ENCODE peak calls at places on chromosome 2, in five cellular contexts. K is brain microvascular endothelial cell, I is GM23248, A is caudate nucleus, D is uterus. O is an unnamed sample.

GRCh38 chr2:98551316-98551715 is 57.0 kb downstream of the COA5 start:
- DNase-seq in K (no peak), I (no peak), A (no peak), D (no peak), O (no peak)

GRCh38 chr2:64525323-64525625 is 1.1 kb downstream of the AFTPH start:
- DNase-seq in K (peak), I (peak), A (no peak), D (no peak), O (peak)

GRCh38 chr2:74089816-74090745 is 57.6 kb downstream of the BOLA3 start:
- DNase-seq in K (no peak), I (no peak), A (no peak), D (no peak), O (no peak)

GRCh38 chr2:18987592-18988073 is 370.8 kb downstream of the OSR1 start:
- DNase-seq in K (peak), I (peak), A (peak), D (peak), O (no peak)

GRCh38 chr2:437772-438393 is 150.0 kb upstream of the ALKAL2 start:
- DNase-seq in K (no peak), I (no peak), A (no peak), D (no peak), O (peak)

GRCh38 chr2:208192611-208193248 is 2.9 kb upstream of the C2orf80 start:
- DNase-seq in K (no peak), I (no peak), A (no peak), D (no peak), O (no peak)

GRCh38 chr2:44751754-44752479 is 189.6 kb upstream of the SIX3 start:
- DNase-seq in K (no peak), I (no peak), A (no peak), D (no peak), O (no peak)

GRCh38 chr2:11710210-11710609 is 36.2 kb upstream of the LPIN1 start:
- DNase-seq in K (peak), I (peak), A (no peak), D (peak), O (no peak)

GRCh38 chr2:132797551-132797950 is 127.5 kb upstream of the LYPD1 start:
- DNase-seq in K (peak), I (peak), A (no peak), D (no peak), O (no peak)

GRCh38 chr2:174334781-174335604 is at the start of gene SP9:
- DNase-seq in K (no peak), I (peak), A (no peak), D (no peak), O (peak)

GRCh38 chr2:38509322-38509946 is 93.3 kb downstream of the HNRNPLL start:
- DNase-seq in K (peak), I (peak), A (no peak), D (no peak), O (no peak)
- H3K27ac ChIP-seq in K (no peak), I (no peak), A (peak), D (peak), O (no peak)

DNA sequence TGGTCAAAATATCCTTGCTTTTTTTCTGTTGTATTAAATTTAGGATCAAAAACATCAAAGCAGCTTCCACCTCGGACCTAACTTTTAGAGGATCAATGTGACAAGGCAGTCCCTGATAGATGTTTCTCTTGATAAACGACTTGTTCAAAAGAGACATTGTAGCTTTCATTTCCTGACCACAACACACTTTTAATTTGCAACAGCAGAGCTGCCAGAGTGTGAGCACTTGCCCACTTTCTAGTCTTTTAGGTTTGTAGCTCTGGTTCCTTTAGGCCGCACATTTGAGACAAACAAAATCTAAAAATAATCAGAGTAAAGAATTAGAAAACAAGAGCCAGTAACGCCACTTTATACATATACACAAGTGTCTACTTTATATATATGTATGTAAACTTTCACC is 3.1 kb downstream of the FIGN start:
- DNase-seq in K (no peak), I (peak), A (no peak), D (no peak), O (no peak)
- H3K27ac ChIP-seq in K (no peak), I (peak), A (peak), D (peak), O (no peak)

GRCh38 chr2:102433973-102434654 is 11.2 kb downstream of the IL18RAP start:
- DNase-seq in K (no peak), I (no peak), A (no peak), D (no peak), O (no peak)
- H3K27ac ChIP-seq in K (no peak), I (no peak), A (no peak), D (no peak), O (no peak)

GRCh38 chr2:121186261-121186660 is 98.7 kb downstream of the TFCP2L1 start:
- DNase-seq in K (no peak), I (no peak), A (no peak), D (no peak), O (no peak)
- H3K27ac ChIP-seq in K (no peak), I (no peak), A (no peak), D (no peak), O (no peak)

GRCh38 chr2:216343221-216343985 is 28.9 kb downstream of the MARCHF4 start:
- DNase-seq in K (peak), I (peak), A (no peak), D (no peak), O (no peak)

GRCh38 chr2:216341151-216341550 is 31.1 kb downstream of the MARCHF4 start:
- DNase-seq in K (no peak), I (peak), A (no peak), D (no peak), O (no peak)

GRCh38 chr2:216340280-216340631 is 32.0 kb downstream of the MARCHF4 start:
- DNase-seq in K (no peak), I (no peak), A (no peak), D (no peak), O (no peak)

GRCh38 chr2:216335252-216335651 is 37.0 kb downstream of the MARCHF4 start:
- DNase-seq in K (no peak), I (no peak), A (no peak), D (no peak), O (no peak)

DNA sequence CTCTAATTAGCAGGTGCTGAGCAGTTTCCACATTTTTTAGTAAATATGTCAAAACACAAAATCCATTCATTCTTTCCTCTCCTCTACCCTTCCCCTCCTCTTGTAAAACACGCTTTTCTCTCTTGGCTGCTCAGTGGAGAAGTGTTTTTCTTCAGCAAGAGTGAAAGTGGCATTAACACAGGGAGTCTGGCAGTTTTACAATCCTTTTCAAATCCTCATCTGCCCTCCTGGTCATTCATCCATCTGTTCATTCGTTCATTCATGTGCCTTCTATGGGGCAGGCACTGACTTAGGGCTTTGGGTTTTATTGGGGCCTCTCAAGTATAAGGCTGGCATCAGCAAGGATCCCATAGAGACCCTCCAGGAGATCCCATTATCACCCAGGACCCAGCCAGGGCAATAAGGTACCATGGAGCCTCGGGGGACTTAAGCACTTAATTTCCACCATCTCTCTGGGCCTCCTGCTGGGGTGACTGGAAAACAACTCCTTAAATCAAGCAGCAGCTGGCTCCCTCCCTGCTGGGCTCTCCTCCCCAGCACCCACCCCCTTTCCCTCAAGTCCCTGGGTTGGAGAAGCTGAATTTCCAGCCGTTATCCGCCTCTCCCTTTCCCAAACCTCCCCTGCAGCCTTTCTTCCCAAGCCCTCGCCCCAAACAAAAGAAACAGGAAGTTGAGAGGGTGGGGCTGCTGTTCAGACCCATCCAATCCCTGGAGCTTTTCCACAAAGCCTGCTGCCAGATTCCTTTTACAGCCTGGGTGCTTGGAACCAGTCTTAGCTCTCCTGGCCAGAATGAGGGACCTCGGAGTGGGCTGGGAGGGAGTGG is 32.6 kb downstream of the MARCHF4 start:
- DNase-seq in K (no peak), I (peak), A (no peak), D (peak), O (no peak)
- H3K27ac ChIP-seq in K (peak), I (peak), A (no peak), D (peak), O (no peak)

GRCh38 chr2:222907048-222907447 is 46.2 kb downstream of the ACSL3 start:
- DNase-seq in K (no peak), I (no peak), A (no peak), D (no peak), O (no peak)
- H3K27ac ChIP-seq in K (no peak), I (no peak), A (no peak), D (no peak), O (no peak)

GRCh38 chr2:27249891-27250651 is 12.8 kb downstream of the SLC30A3 start:
- DNase-seq in K (peak), I (peak), A (no peak), D (no peak), O (peak)

GRCh38 chr2:27250652-27251379 is 12.0 kb downstream of the SLC30A3 start:
- DNase-seq in K (no peak), I (no peak), A (no peak), D (no peak), O (no peak)

GRCh38 chr2:27255187-27255586 is 7.7 kb downstream of the SLC30A3 start:
- DNase-seq in K (no peak), I (no peak), A (no peak), D (no peak), O (no peak)

GRCh38 chr2:27249077-27249890 is 13.6 kb downstream of the SLC30A3 start:
- DNase-seq in K (peak), I (no peak), A (no peak), D (no peak), O (no peak)

DNA sequence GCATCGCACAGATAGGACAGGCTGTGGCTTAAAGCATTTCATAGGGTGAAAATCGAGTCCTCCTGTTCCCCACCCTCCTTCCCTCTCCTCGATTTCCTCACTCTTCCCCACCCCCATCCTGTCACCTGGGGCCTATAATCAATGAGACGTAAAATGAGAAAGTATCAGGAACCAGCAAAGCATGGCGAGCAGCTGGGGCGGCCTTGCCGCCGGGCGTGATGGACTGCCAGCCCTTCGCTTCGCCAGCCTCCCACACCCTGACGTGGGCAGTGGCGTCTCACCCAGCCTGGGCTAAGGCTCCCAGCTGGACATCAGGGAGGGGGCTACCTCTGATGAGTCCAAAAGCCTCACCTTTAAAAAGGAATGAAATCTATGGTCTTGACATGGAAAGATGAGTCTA is 11.1 kb downstream of the SLC30A3 start:
- DNase-seq in K (no peak), I (no peak), A (no peak), D (no peak), O (no peak)
- H3K27ac ChIP-seq in K (no peak), I (no peak), A (no peak), D (no peak), O (no peak)

DNA sequence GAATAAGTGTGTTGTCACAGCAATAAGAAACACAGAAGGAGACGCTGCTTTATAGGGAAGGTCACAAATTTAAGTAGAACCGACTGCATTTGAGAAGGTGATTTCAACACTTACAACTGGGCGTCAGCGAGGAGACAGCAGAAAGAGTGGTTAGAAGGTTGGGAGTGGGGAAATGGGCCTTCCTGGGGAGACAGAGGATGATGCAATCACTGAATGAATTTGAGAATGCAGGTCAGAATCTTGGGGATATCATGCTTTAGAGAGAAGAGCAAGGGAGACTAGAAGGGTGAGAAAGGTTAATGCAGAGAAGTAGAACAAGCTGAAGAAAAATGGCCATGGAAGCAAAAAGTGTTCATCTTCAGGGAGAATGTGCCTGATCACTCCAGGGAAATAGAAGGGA is 616.1 kb upstream of the FAM98A start:
- DNase-seq in K (no peak), I (no peak), A (no peak), D (no peak), O (no peak)
- H3K27ac ChIP-seq in K (no peak), I (no peak), A (no peak), D (no peak), O (no peak)

GRCh38 chr2:102065675-102066252 is 74.0 kb downstream of the IL1R2 start:
- DNase-seq in K (peak), I (peak), A (no peak), D (no peak), O (no peak)
- H3K27ac ChIP-seq in K (peak), I (peak), A (no peak), D (peak), O (no peak)